ENCODE peak calls at places on chromosome 21, in four cellular contexts. E, R, F and G are unnamed samples.

GRCh38 chr21:17921579-17922530 is 102.7 kb upstream of the C21orf91 start:
- DNase-seq in R (no peak), E (peak), F (no peak), G (no peak)

GRCh38 chr21:44778983-44779382 is 22.6 kb downstream of the UBE2G2 start:
- DNase-seq in R (no peak), E (no peak), F (no peak), G (no peak)

GRCh38 chr21:16037386-16037785 is 307.6 kb downstream of the USP25 start:
- DNase-seq in F (no peak), R (no peak), E (no peak), G (no peak)

GRCh38 chr21:15007716-15008296 is 57.0 kb downstream of the NRIP1 start:
- DNase-seq in E (no peak), F (no peak), R (no peak), G (no peak)

GRCh38 chr21:33843216-33843615 is 72.4 kb downstream of the ATP5PO start:
- DNase-seq in R (no peak), E (no peak), F (no peak), G (no peak)

GRCh38 chr21:44364151-44365053 is 11.0 kb downstream of the TRPM2 start:
- DNase-seq in E (no peak), R (no peak), F (no peak), G (no peak)

GRCh38 chr21:20802631-20803260 is 195.5 kb upstream of the NCAM2 start:
- DNase-seq in R (no peak), E (no peak), F (no peak), G (no peak)

GRCh38 chr21:14957836-14958235 is 107.0 kb downstream of the NRIP1 start:
- DNase-seq in F (no peak), E (no peak), R (no peak), G (no peak)

GRCh38 chr21:29513535-29513934 is 214.8 kb downstream of the BACH1 start:
- DNase-seq in R (no peak), E (no peak), F (no peak), G (no peak)

GRCh38 chr21:20971296-20971921 is 26.8 kb upstream of the NCAM2 start:
- DNase-seq in E (peak), R (peak), F (peak), G (peak)

GRCh38 chr21:33961061-33961460 is 45.5 kb upstream of the ATP5PO start:
- DNase-seq in R (no peak), E (no peak), F (no peak), G (no peak)

GRCh38 chr21:15053531-15053930 is 11.3 kb downstream of the NRIP1 start:
- DNase-seq in E (no peak), R (no peak), F (no peak), G (no peak)

GRCh38 chr21:28445081-28445830 is 547.4 kb downstream of the LTN1 start:
- DNase-seq in E (no peak), R (no peak), F (no peak), G (no peak)

GRCh38 chr21:33824156-33824941 is 91.3 kb downstream of the ATP5PO start:
- DNase-seq in R (no peak), F (no peak), E (no peak), G (no peak)

GRCh38 chr21:29187939-29188338 is 57.5 kb downstream of the MAP3K7CL start:
- DNase-seq in E (no peak), R (no peak), F (no peak), G (no peak)

GRCh38 chr21:14215971-14216621 is at the start of gene RBM11:
- DNase-seq in F (peak), E (peak), R (peak), G (peak)

GRCh38 chr21:15557925-15558324 is 171.9 kb upstream of the USP25 start:
- DNase-seq in R (peak), F (no peak), E (no peak), G (no peak)

GRCh38 chr21:41399401-41399800 is 26.6 kb upstream of the MX1 start:
- DNase-seq in E (no peak), R (no peak), F (no peak), G (no peak)

GRCh38 chr21:34345892-34346291 is 17.9 kb upstream of the KCNE2 start:
- DNase-seq in F (no peak), R (no peak), E (no peak), G (no peak)

GRCh38 chr21:31288191-31288590 is 55.9 kb downstream of the TIAM1 start:
- DNase-seq in R (no peak), E (no peak), F (no peak), G (no peak)

GRCh38 chr21:28761709-28762356 is 230.8 kb downstream of the LTN1 start:
- DNase-seq in R (no peak), F (no peak), E (no peak), G (no peak)

GRCh38 chr21:33938381-33938780 is 22.8 kb upstream of the ATP5PO start:
- DNase-seq in R (no peak), F (no peak), E (no peak), G (no peak)

GRCh38 chr21:42520628-42521253 is 7.1 kb downstream of the SLC37A1 start:
- DNase-seq in E (peak), R (no peak), F (no peak), G (no peak)
- TF ChIP-seq CTCF in E (no peak), R (no peak), F (peak), G (no peak)

GRCh38 chr21:32414579-32415358 is 2.3 kb downstream of the EVA1C start:
- DNase-seq in R (no peak), E (peak), F (no peak), G (no peak)
- TF ChIP-seq CTCF in R (no peak), E (peak), F (peak), G (no peak)

GRCh38 chr21:39096754-39097153 is 86.5 kb downstream of the PSMG1 start:
- DNase-seq in F (no peak), R (no peak), E (no peak), G (no peak)
- TF ChIP-seq CTCF in F (no peak), R (no peak), E (no peak), G (no peak)

GRCh38 chr21:46135782-46136181 is 19.6 kb downstream of the FTCD start:
- DNase-seq in R (no peak), E (no peak), F (no peak), G (no peak)
- TF ChIP-seq CTCF in R (no peak), E (no peak), F (no peak), G (no peak)

DNA sequence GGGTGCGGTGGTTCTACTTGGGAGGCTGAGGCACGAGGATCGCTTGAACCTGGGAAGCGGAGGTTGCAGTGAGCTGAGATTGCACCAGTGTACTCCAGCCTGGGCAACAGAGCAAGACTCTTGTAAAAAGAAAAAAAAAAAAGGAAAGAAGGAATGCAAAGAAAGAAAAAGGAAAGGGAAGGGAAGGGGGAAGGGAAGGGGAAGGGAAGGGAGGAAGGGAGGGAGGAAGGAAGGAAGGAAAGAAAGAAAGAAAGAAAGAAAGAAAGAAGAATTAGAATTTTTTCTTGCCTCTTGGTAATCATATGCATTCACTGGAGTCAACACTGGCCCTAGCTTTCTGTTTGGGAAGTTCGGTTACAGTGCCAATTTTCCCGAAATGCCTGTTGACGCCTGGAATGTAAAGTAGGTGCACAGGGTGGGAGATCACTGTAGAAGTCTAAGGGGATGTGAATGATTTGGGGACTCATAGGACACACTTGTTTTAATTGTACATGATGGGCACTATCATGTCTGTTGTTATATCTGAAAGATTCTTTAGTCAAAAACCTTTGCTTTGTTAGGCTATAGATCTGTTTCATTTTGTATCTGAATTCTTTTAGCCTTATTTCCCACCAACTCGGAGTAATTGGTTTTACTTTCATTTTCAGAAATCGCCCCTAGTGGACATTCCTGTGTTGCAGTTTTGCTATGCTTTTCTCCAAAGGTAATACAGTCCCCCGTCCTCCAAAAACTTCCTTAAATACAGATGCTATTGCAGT is 59.8 kb upstream of the MORC3 start:
- DNase-seq in R (peak), E (peak), F (peak), G (peak)
- TF ChIP-seq CTCF in R (peak), E (peak), F (peak), G (peak)

DNA sequence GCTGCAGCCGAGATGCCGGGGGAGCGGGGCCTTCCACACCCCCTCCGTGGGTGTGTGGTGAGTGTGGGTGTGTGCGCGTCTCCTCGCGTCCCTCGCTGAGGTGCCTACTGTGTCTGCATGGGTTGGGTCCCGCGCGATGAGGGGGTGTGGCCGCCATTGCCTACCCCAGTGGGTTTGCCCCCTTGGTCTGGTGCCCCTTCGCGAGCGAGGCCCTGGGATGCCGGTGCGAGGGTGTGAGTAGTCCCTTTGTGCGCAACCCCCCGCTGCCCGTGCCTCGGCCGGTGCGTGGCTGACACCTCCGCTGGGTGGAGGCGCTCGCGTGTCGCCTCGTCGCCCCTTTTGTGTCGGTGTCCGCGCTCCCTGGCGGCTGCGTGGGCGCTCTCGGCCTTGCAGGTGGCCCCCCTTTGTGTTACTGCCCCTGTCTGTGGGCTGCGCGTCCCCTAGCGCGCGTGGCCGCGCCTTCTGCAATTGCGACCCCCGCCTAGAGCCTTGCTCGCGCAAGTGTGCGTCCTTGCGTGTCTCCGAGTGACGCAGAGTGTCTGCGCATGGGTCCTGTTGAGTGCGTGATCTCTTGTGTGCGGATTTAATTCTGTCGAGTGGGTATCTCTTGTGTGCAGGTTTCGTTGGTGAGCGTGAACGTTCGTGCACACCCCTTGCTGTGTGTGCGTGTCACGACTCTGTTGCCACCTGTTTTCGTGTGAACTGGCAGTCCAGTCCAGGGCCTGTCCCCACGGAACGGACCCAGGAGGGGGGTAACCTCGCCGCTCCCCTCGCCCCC is 552 bp downstream of the TTC3 start:
- DNase-seq in E (peak), F (peak), R (peak), G (peak)
- TF ChIP-seq CTCF in E (peak), F (peak), R (peak), G (peak)

GRCh38 chr21:26961704-26962103 is 5.2 kb downstream of the ADAMTS5 start:
- DNase-seq in E (peak), F (no peak), R (no peak), G (no peak)
- TF ChIP-seq CTCF in E (peak), F (peak), R (no peak), G (no peak)